ENCODE peak calls at places on chromosome 9, in five cellular contexts. A is GM12878, G is IMR-90, D is SK-N-SH, H is HepG2. Z is an unnamed sample.

GRCh38 chr9:37031902-37032301 is 2.2 kb downstream of the PAX5 start:
- DNase-seq in H (no peak), G (no peak), A (no peak), D (no peak), Z (peak; percentile 18)

GRCh38 chr9:134728021-134728795 is 86.6 kb downstream of the COL5A1 start:
- DNase-seq in G (no peak), D (no peak), H (no peak), A (no peak), Z (no peak)

GRCh38 chr9:113456235-113456634 is 7.3 kb upstream of the RGS3 start:
- DNase-seq in H (peak; percentile 41), G (peak; percentile 25), A (no peak), D (no peak), Z (no peak)

GRCh38 chr9:128124873-128125574 is 2.5 kb downstream of the PTGES2 start:
- DNase-seq in A (peak; percentile 35), H (peak; percentile 57), D (peak; percentile 58), G (peak; percentile 45), Z (no peak)

GRCh38 chr9:37251452-37251851 is 131.1 kb downstream of the ZCCHC7 start:
- DNase-seq in H (no peak), A (no peak), D (no peak), G (no peak), Z (no peak)

GRCh38 chr9:2559212-2560152 is 62.1 kb upstream of the VLDLR start:
- DNase-seq in A (no peak), G (peak; percentile 95), D (peak; percentile 10), H (no peak), Z (no peak)

GRCh38 chr9:127221695-127222094 is 42.9 kb upstream of the GARNL3 start:
- DNase-seq in A (no peak), G (no peak), H (no peak), D (no peak), Z (no peak)

GRCh38 chr9:129138476-129139232 is 27.4 kb downstream of the PTPA start:
- DNase-seq in A (no peak), H (no peak), D (no peak), G (peak; percentile 40), Z (no peak)

GRCh38 chr9:82284758-82285157 is 296.2 kb downstream of the SPATA31D1 start:
- DNase-seq in A (no peak), D (no peak), G (peak; percentile 21), H (no peak), Z (no peak)

GRCh38 chr9:30536494-30536893 is 1847.9 kb upstream of the ACO1 start:
- DNase-seq in G (no peak), H (no peak), A (no peak), D (no peak), Z (no peak)

GRCh38 chr9:68668127-68668526 is 36.9 kb upstream of the PIP5K1B start:
- DNase-seq in A (no peak), D (no peak), G (no peak), H (no peak), Z (no peak)

GRCh38 chr9:96021616-96022444 is 146.3 kb downstream of the ERCC6L2 start:
- DNase-seq in H (no peak), G (no peak), D (peak; percentile 80), A (no peak), Z (no peak)

GRCh38 chr9:125660557-125660956 is 46.5 kb downstream of the MAPKAP1 start:
- DNase-seq in H (no peak), A (no peak), D (no peak), G (no peak), Z (no peak)

GRCh38 chr9:98263482-98264357 is 8.3 kb upstream of the TBC1D2 start:
- DNase-seq in A (peak; percentile 40), D (peak; percentile 79), H (peak; percentile 61), G (peak; percentile 84), Z (peak; percentile 80)

GRCh38 chr9:130444565-130445221 is at the start of gene ASS1:
- DNase-seq in A (no peak), D (no peak), H (peak; percentile 33), G (no peak), Z (peak; percentile 98)

GRCh38 chr9:69204869-69205268 is 30.8 kb downstream of the TJP2 start:
- DNase-seq in D (no peak), A (no peak), H (peak; percentile 47), G (peak; percentile 69), Z (no peak)

GRCh38 chr9:92484563-92484962 is 2.3 kb upstream of the ASPN start:
- DNase-seq in D (no peak), A (no peak), G (no peak), H (no peak), Z (no peak)

GRCh38 chr9:14400658-14400995 is 86.7 kb upstream of the NFIB start:
- DNase-seq in H (peak; percentile 35), A (no peak), G (peak; percentile 58), D (peak; percentile 17), Z (peak; percentile 9)

GRCh38 chr9:1055156-1055555 is 5.0 kb downstream of the DMRT2 start:
- DNase-seq in D (no peak), A (no peak), G (no peak), H (no peak), Z (no peak)

GRCh38 chr9:100689635-100690034 is 111.8 kb downstream of the CAVIN4 start:
- DNase-seq in D (no peak), G (no peak), A (no peak), H (no peak), Z (no peak)

GRCh38 chr9:96478829-96479371 is 28.9 kb downstream of the HABP4 start:
- DNase-seq in H (no peak), A (peak; percentile 32), G (peak; percentile 49), D (no peak), Z (no peak)

GRCh38 chr9:26210338-26210851 is 532.2 kb upstream of the TUSC1 start:
- DNase-seq in H (no peak), D (no peak), G (peak; percentile 17), A (no peak), Z (no peak)

GRCh38 chr9:108565651-108566378 is 290.0 kb downstream of the ACTL7B start:
- DNase-seq in A (peak; percentile 3), D (peak; percentile 52), H (peak; percentile 76), G (peak; percentile 88), Z (peak; percentile 69)

GRCh38 chr9:134179595-134179917 is 15.2 kb upstream of the RNU6ATAC start:
- DNase-seq in A (no peak), G (no peak), D (no peak), H (no peak), Z (no peak)

GRCh38 chr9:99954841-99955240 is 48.4 kb downstream of the STX17 start:
- DNase-seq in H (no peak), G (no peak), A (peak; percentile 17), D (no peak), Z (no peak)

GRCh38 chr9:125854553-125855275 is 107.5 kb downstream of the PBX3 start:
- DNase-seq in A (no peak), D (no peak), G (peak; percentile 67), H (no peak), Z (no peak)

GRCh38 chr9:100577776-100578448 is at the start of gene CAVIN4:
- DNase-seq in H (no peak), D (no peak), G (peak; percentile 91), A (no peak), Z (no peak)

GRCh38 chr9:87714819-87715218 is 11.1 kb upstream of the CTSL start:
- DNase-seq in G (peak; percentile 90), H (peak; percentile 89), D (no peak), A (no peak), Z (peak; percentile 16)

GRCh38 chr9:98929096-98929495 is 14.6 kb upstream of the COL15A1 start:
- DNase-seq in H (no peak), D (no peak), G (peak; percentile 83), A (no peak), Z (no peak)

GRCh38 chr9:136713555-136713949 is 1.2 kb downstream of the DIPK1B start:
- DNase-seq in A (no peak), G (no peak), H (no peak), D (peak; percentile 80), Z (peak; percentile 63)

GRCh38 chr9:95809686-95810085 is 65.8 kb upstream of the ERCC6L2 start:
- DNase-seq in D (no peak), H (no peak), A (no peak), G (no peak), Z (no peak)

GRCh38 chr9:78144008-78144381 is 91.9 kb upstream of the CEP78 start:
- DNase-seq in G (no peak), D (no peak), A (no peak), H (no peak), Z (no peak)

GRCh38 chr9:78149738-78150291 is 86.1 kb upstream of the CEP78 start:
- DNase-seq in H (no peak), A (no peak), G (no peak), D (no peak), Z (no peak)

GRCh38 chr9:78143281-78144007 is 92.4 kb upstream of the CEP78 start:
- DNase-seq in D (no peak), A (no peak), H (no peak), G (no peak), Z (no peak)

GRCh38 chr9:78146241-78146640 is 89.6 kb upstream of the CEP78 start:
- DNase-seq in A (no peak), G (peak; percentile 34), D (no peak), H (no peak), Z (no peak)

DNA sequence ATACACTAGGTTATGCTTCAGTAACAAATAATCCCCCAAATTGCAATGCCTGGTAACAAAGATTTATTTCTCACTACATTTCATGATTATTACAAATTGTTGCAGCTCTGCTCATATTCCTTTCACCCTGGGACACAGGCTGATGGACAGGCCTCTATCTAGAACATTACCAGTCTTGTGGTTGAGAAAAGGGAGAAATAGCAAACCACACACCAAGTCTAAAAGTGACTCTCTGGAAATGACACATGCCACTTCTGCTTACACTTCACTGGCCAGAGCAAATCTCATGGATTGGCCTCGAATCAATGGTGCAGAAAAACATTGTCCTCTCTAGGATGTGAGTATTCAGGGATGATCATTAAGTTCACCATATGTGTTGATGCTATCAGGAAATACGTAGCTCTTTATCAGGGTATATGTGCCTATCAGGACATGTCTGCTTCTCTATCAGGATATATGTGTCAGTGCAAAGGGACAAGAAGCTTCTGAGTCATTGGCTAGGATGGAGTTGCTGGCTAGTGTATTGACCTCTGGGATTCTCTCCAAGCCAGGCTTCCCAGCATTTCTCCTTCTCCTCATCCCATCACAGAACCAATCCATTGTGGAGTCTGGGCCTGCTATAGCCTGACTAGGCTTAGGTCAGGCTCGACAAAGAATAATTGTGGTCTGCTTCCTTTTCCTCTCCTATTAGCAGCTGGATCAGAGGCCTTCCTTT is 91.1 kb upstream of the CEP78 start:
- DNase-seq in H (no peak), A (no peak), D (no peak), G (no peak), Z (no peak)
- TF ChIP-seq MXI1 in H (no peak), A (no peak), D (no peak), G (no peak), Z (no peak)

GRCh38 chr9:33843312-33843950 is 26.5 kb downstream of the UBE2R2 start:
- DNase-seq in A (no peak), G (no peak), D (no peak), H (no peak), Z (no peak)
- TF ChIP-seq MXI1 in A (no peak), G (no peak), D (no peak), H (no peak), Z (no peak)

DNA sequence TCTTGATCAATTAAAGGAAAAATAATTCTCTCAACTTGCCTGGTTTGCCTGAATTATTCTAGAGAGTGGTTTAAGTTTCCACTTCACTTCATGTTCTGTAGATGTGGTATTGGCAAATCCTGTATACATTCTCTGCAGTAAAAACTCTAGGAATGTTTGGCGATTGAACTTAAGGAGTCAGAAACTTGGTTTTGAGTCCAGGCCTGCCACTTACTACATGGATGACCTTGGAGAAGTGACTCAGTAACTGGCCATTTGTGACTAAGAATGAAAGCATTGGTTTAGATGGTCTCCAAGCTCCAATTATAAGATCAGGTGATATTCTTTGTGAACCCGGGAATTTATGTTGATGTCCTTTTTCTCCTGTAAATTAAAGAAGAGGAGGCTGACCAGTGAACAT is 233.8 kb downstream of the GAS1 start:
- DNase-seq in G (peak; percentile 83), A (no peak), D (no peak), H (no peak), Z (no peak)
- TF ChIP-seq MXI1 in G (no peak), A (no peak), D (no peak), H (no peak), Z (no peak)

GRCh38 chr9:84867171-84867570 is 197.6 kb downstream of the NTRK2 start:
- DNase-seq in A (no peak), G (no peak), D (peak; percentile 13), H (no peak), Z (no peak)
- TF ChIP-seq MXI1 in A (no peak), G (no peak), D (no peak), H (no peak), Z (no peak)